ENCODE peak calls at places on chromosomes 13 and 19, in four cellular contexts. One of them, this sample, is unnamed.

GRCh38 chr19:17522988-17523872 is 11.8 kb downstream of the PGLS start:
- DNase-seq in progenitor cell of endocrine pancreas: no peak
- DNase-seq in A549: no peak
- DNase-seq in HepG2: no peak
- DNase-seq in this sample: no peak

GRCh38 chr19:23436944-23437343 is 41.7 kb upstream of the ZNF91 start:
- DNase-seq in progenitor cell of endocrine pancreas: no peak
- DNase-seq in A549: peak; percentile 10
- DNase-seq in HepG2: no peak
- DNase-seq in this sample: no peak

GRCh38 chr19:30226464-30227070 is 145.6 kb upstream of the ZNF536 start:
- DNase-seq in progenitor cell of endocrine pancreas: no peak
- DNase-seq in A549: peak; percentile 40
- DNase-seq in HepG2: no peak
- DNase-seq in this sample: no peak

GRCh38 chr13:41668130-41668757 is 210.9 kb downstream of the RGCC start:
- DNase-seq in progenitor cell of endocrine pancreas: peak; percentile 15
- DNase-seq in A549: peak; percentile 55
- DNase-seq in HepG2: peak; percentile 96
- DNase-seq in this sample: no peak

GRCh38 chr19:5321851-5322681 is 18.5 kb downstream of the PTPRS start:
- DNase-seq in progenitor cell of endocrine pancreas: no peak
- DNase-seq in A549: no peak
- DNase-seq in HepG2: no peak
- DNase-seq in this sample: no peak

GRCh38 chr13:29038700-29039099 is 218.6 kb downstream of the MTUS2 start:
- DNase-seq in progenitor cell of endocrine pancreas: no peak
- DNase-seq in A549: no peak
- DNase-seq in HepG2: no peak
- DNase-seq in this sample: no peak

GRCh38 chr13:44646044-44646443 is 69.9 kb upstream of the TSC22D1 start:
- DNase-seq in progenitor cell of endocrine pancreas: no peak
- DNase-seq in A549: no peak
- DNase-seq in HepG2: no peak
- DNase-seq in this sample: no peak

GRCh38 chr13:54742984-54743383 is 1714.4 kb downstream of the OLFM4 start:
- DNase-seq in progenitor cell of endocrine pancreas: no peak
- DNase-seq in A549: no peak
- DNase-seq in HepG2: no peak
- DNase-seq in this sample: no peak

GRCh38 chr19:33522371-33522662 is 726 bp upstream of the PEPD start:
- DNase-seq in progenitor cell of endocrine pancreas: no peak
- DNase-seq in A549: no peak
- DNase-seq in HepG2: no peak
- DNase-seq in this sample: no peak

GRCh38 chr19:10769533-10770491 is 51.9 kb downstream of the DNM2 start:
- DNase-seq in progenitor cell of endocrine pancreas: no peak
- DNase-seq in A549: no peak
- DNase-seq in HepG2: peak; percentile 76
- DNase-seq in this sample: no peak

GRCh38 chr13:113411216-113412023 is 41.9 kb downstream of the ADPRHL1 start:
- DNase-seq in progenitor cell of endocrine pancreas: no peak
- DNase-seq in A549: peak; percentile 49
- DNase-seq in HepG2: peak; percentile 32
- DNase-seq in this sample: no peak

GRCh38 chr13:59176775-59177174 is 987.0 kb downstream of the DIAPH3 start:
- DNase-seq in progenitor cell of endocrine pancreas: no peak
- DNase-seq in A549: no peak
- DNase-seq in HepG2: peak; percentile 9
- DNase-seq in this sample: no peak

GRCh38 chr13:75365724-75366173 is 116.2 kb downstream of the TBC1D4 start:
- DNase-seq in progenitor cell of endocrine pancreas: no peak
- DNase-seq in A549: peak; percentile 1
- DNase-seq in HepG2: no peak
- DNase-seq in this sample: no peak

GRCh38 chr13:27654059-27654458 is 32.4 kb downstream of the POLR1D start:
- DNase-seq in progenitor cell of endocrine pancreas: no peak
- DNase-seq in A549: no peak
- DNase-seq in HepG2: no peak
- DNase-seq in this sample: no peak

DNA sequence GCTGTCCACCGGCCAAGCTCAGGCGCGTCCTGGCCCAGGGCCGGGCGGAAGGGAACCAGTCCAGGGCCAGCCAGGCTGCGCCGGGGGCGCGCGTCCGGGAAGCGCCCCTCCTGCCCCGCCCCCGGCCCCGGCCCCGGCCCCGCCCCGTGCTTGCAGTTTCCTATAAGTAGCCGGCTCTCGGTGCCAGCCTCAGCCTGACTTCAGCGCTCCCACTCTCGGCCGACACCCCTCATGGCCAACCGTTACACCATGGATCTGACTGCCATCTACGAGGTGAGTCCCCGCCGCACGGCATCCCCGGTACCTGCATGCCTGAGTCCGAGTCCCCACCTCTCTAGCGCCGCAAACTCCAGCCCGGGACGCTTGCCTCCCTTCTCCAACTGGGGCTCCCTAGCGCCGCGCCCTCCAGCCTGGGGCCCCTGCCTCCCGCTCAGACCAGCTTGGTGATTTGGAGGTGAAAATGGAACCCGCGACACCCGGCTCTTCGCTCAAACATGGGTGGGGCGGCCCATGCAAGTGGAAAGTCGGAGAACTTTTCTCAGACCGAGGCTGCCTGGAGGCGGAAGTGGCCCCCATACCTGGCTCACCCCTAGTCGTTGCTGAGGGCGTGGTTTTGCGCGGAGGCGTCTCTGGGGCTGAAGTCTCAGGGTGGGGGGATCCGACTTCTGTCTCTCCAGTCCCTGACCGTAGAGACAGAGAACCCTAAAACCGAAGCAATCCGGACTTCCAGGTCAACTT is at the start of gene ZFP36:
- DNase-seq in progenitor cell of endocrine pancreas: peak; percentile 69
- DNase-seq in A549: peak; percentile 95
- DNase-seq in HepG2: peak; percentile 70
- DNase-seq in this sample: peak; percentile 83
- TF ChIP-seq CTCF in progenitor cell of endocrine pancreas: peak; percentile 9
- TF ChIP-seq CTCF in A549: peak; percentile 22
- TF ChIP-seq CTCF in HepG2: peak; percentile 18
- TF ChIP-seq CTCF in this sample: no peak

GRCh38 chr19:44620667-44621066 is 7.3 kb downstream of the IGSF23 start:
- DNase-seq in progenitor cell of endocrine pancreas: no peak
- DNase-seq in A549: no peak
- DNase-seq in HepG2: no peak
- DNase-seq in this sample: no peak
- TF ChIP-seq CTCF in progenitor cell of endocrine pancreas: no peak
- TF ChIP-seq CTCF in A549: no peak
- TF ChIP-seq CTCF in HepG2: no peak
- TF ChIP-seq CTCF in this sample: no peak

DNA sequence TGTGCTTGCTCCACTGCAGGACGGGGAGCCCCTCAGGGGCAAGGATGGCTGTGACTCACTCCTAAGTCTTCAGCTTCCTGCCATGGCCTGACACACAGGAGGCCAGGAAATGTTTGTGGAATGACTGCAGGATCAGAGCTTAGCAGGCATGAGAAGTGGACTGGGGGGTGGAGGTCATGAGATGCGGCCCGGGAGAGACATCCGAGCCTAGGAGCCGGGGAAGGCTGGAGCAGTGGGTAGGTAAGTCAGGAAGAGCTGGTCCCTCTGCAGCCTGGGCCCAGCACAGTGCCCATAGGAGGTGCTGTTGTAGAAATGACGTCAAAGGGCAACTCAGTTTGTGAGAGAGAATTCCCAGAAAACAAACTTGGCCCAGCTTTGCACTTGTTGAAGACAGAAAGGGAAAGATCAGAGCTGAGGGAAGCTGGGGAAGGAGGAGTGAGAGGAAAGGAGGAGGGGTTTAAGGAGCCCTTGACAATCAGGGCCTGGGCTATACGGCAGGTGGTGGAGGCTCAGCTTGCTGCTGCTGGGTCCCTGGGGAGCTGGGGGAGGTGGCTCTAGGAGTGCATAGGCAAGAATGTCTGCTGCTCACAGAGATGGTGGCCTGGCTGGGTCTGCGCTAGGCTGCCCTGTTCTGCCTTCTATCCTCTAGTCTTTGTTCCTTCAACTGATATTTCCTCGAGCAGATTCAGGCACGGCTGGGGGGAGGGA is 18.5 kb downstream of the POU2F2 start:
- DNase-seq in progenitor cell of endocrine pancreas: no peak
- DNase-seq in A549: peak; percentile 97
- DNase-seq in HepG2: peak; percentile 33
- DNase-seq in this sample: no peak
- TF ChIP-seq CTCF in progenitor cell of endocrine pancreas: peak; percentile 15
- TF ChIP-seq CTCF in A549: peak; percentile 55
- TF ChIP-seq CTCF in HepG2: no peak
- TF ChIP-seq CTCF in this sample: peak; percentile 19

GRCh38 chr19:990119-990571 is 6.0 kb downstream of the WDR18 start:
- DNase-seq in progenitor cell of endocrine pancreas: no peak
- DNase-seq in A549: no peak
- DNase-seq in HepG2: no peak
- DNase-seq in this sample: no peak
- TF ChIP-seq CTCF in progenitor cell of endocrine pancreas: no peak
- TF ChIP-seq CTCF in A549: no peak
- TF ChIP-seq CTCF in HepG2: no peak
- TF ChIP-seq CTCF in this sample: no peak

GRCh38 chr13:26579580-26579979 is 22.1 kb downstream of the WASF3 start:
- DNase-seq in progenitor cell of endocrine pancreas: no peak
- DNase-seq in A549: no peak
- DNase-seq in HepG2: no peak
- DNase-seq in this sample: no peak
- TF ChIP-seq CTCF in progenitor cell of endocrine pancreas: no peak
- TF ChIP-seq CTCF in A549: no peak
- TF ChIP-seq CTCF in HepG2: no peak
- TF ChIP-seq CTCF in this sample: no peak

GRCh38 chr13:31851201-31851600 is 111.9 kb downstream of the RXFP2 start:
- DNase-seq in progenitor cell of endocrine pancreas: no peak
- DNase-seq in A549: no peak
- DNase-seq in HepG2: no peak
- DNase-seq in this sample: no peak

GRCh38 chr13:31846984-31847752 is 107.8 kb downstream of the RXFP2 start:
- DNase-seq in progenitor cell of endocrine pancreas: no peak
- DNase-seq in A549: no peak
- DNase-seq in HepG2: no peak
- DNase-seq in this sample: no peak

GRCh38 chr13:31850041-31850440 is 110.7 kb downstream of the RXFP2 start:
- DNase-seq in progenitor cell of endocrine pancreas: no peak
- DNase-seq in A549: no peak
- DNase-seq in HepG2: no peak
- DNase-seq in this sample: no peak

GRCh38 chr13:31848621-31849020 is 109.3 kb downstream of the RXFP2 start:
- DNase-seq in progenitor cell of endocrine pancreas: no peak
- DNase-seq in A549: no peak
- DNase-seq in HepG2: no peak
- DNase-seq in this sample: no peak

DNA sequence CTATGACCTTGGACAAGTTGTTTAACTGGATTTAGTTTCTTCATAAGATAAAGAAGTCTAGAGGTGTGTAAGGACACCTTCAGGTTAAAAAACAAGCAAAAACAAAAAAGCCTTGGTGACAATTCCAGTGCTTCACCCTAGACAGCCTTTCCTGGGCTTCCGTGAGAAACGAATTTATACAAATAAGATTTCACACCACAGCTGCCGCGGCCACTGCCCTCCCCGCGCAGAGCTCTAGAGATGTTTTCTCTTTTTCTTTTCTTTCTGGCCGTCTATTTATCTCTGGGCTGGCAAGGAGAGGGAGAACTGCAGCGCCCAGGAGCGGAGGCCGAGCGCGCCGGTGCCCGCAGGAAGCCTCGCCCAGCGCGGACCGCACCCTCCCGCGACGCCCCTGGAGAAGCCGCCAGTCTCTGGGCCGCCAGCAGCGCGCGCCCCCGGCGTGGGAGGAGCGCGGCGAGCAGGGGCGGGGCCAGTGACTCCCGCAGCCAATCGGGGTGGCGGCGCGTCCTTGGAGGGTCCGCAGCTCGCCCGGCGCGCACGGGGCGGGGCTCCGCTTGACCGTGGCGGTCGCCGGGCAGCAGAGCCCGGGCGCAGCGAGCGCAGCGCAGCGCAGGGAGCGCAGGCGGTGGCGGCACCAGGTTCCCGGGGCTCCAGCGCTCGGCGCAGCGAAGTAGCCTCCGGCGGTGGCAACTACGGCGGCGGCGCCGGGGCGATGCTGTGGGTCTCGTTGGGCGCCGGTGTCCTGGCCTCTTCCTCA is 107.0 kb downstream of the RXFP2 start:
- DNase-seq in progenitor cell of endocrine pancreas: peak; percentile 91
- DNase-seq in A549: peak; percentile 10
- DNase-seq in HepG2: peak; percentile 64
- DNase-seq in this sample: peak; percentile 93
- TF ChIP-seq CTCF in progenitor cell of endocrine pancreas: no peak
- TF ChIP-seq CTCF in A549: no peak
- TF ChIP-seq CTCF in HepG2: no peak
- TF ChIP-seq CTCF in this sample: no peak